ENCODE peak calls at places on chromosomes 12 and 14, in nine cellular contexts. W is A549; P is endodermal cell; O is CD8-positive, alpha-beta T cell; H is fibroblast of villous mesenchyme; G is tibial artery; Y is ovary; R is left ventricle myocardium inferior; I is cardiac fibroblast. B is an unnamed sample.

GRCh38 chr14:51823706-51824105 is 36.7 kb upstream of the GNG2 start:
- DNase-seq in W (no peak), P (no peak), O (no peak), H (peak; percentile 66), G (no peak), Y (no peak), R (no peak), I (no peak), B (no peak)

GRCh38 chr12:100539209-100539608 is 34.3 kb upstream of the GAS2L3 start:
- DNase-seq in W (no peak), P (peak; percentile 90), O (no peak), H (peak; percentile 36), G (no peak), Y (no peak), R (no peak), I (peak; percentile 45), B (peak; percentile 19)

GRCh38 chr12:91441236-91441635 is 258.6 kb upstream of the DCN start:
- DNase-seq in W (no peak), P (no peak), O (no peak), H (no peak), G (no peak), Y (no peak), R (no peak), I (no peak), B (no peak)

GRCh38 chr12:112852810-112853209 is 54.0 kb upstream of the OAS1 start:
- DNase-seq in W (no peak), P (no peak), O (no peak), H (no peak), G (no peak), Y (no peak), R (no peak), I (no peak), B (no peak)

GRCh38 chr12:119672194-119672593 is 4.3 kb downstream of the PRKAB1 start:
- DNase-seq in W (no peak), P (no peak), O (no peak), H (no peak), G (no peak), Y (no peak), R (no peak), I (no peak), B (no peak)

GRCh38 chr12:53048780-53049401 is 974 bp upstream of the TNS2 start:
- DNase-seq in W (no peak), P (peak; percentile 93), O (no peak), H (peak; percentile 83), G (peak; percentile 85), Y (peak; percentile 88), R (peak; percentile 86), I (peak; percentile 91), B (peak; percentile 53)

GRCh38 chr12:126248871-126249403 is 1183.7 kb downstream of the AACS start:
- DNase-seq in W (no peak), P (no peak), O (no peak), H (no peak), G (no peak), Y (no peak), R (no peak), I (peak; percentile 0), B (no peak)

GRCh38 chr14:54730156-54730961 is 163.4 kb downstream of the SAMD4A start:
- DNase-seq in W (no peak), P (no peak), O (no peak), H (peak; percentile 96), G (no peak), Y (no peak), R (no peak), I (peak; percentile 61), B (peak; percentile 98)

GRCh38 chr12:10716704-10717315 is 6.3 kb downstream of the YBX3 start:
- DNase-seq in W (peak; percentile 51), P (peak; percentile 87), O (no peak), H (peak; percentile 98), G (peak; percentile 92), Y (peak; percentile 88), R (peak; percentile 78), I (peak; percentile 93), B (peak; percentile 87)

GRCh38 chr14:81132492-81132891 is 88.3 kb downstream of the GTF2A1 start:
- DNase-seq in W (no peak), P (no peak), O (no peak), H (no peak), G (no peak), Y (no peak), R (no peak), I (no peak), B (no peak)

GRCh38 chr12:131542351-131542750 is 168.5 kb upstream of the SFSWAP start:
- DNase-seq in W (no peak), P (no peak), O (no peak), H (no peak), G (no peak), Y (no peak), R (no peak), I (no peak), B (no peak)

GRCh38 chr12:24396266-24396665 is 446.8 kb upstream of the SOX5 start:
- DNase-seq in W (no peak), P (peak; percentile 58), O (no peak), H (no peak), G (no peak), Y (no peak), R (no peak), I (no peak), B (no peak)

GRCh38 chr14:61282746-61283145 is 1.6 kb upstream of the TMEM30B start:
- DNase-seq in W (no peak), P (no peak), O (no peak), H (no peak), G (no peak), Y (no peak), R (no peak), I (no peak), B (no peak)

GRCh38 chr14:61280526-61281185 is 482 bp downstream of the TMEM30B start:
- DNase-seq in W (peak; percentile 68), P (peak; percentile 85), O (peak; percentile 75), H (peak; percentile 10), G (peak; percentile 54), Y (peak; percentile 50), R (peak; percentile 62), I (peak; percentile 16), B (peak; percentile 16)

GRCh38 chr14:61281186-61281676 is at the start of gene TMEM30B:
- DNase-seq in W (no peak), P (peak; percentile 96), O (peak; percentile 17), H (no peak), G (no peak), Y (no peak), R (no peak), I (no peak), B (no peak)

GRCh38 chr14:61280092-61280525 is 1.0 kb downstream of the TMEM30B start:
- DNase-seq in W (no peak), P (peak; percentile 73), O (peak; percentile 34), H (no peak), G (peak; percentile 23), Y (peak; percentile 19), R (peak; percentile 21), I (no peak), B (no peak)

GRCh38 chr14:61281911-61282310 is 773 bp upstream of the TMEM30B start:
- DNase-seq in W (no peak), P (no peak), O (no peak), H (no peak), G (peak; percentile 51), Y (no peak), R (no peak), I (no peak), B (peak; percentile 39)
- H3K4me3 ChIP-seq in W (no peak overlapping the region), P (no peak overlapping the region), O (no peak overlapping the region), H (no peak overlapping the region), G (peak overlapping the region; percentile 72), Y (no peak overlapping the region), R (peak overlapping the region; percentile 73), I (no peak overlapping the region), B (no peak overlapping the region)

GRCh38 chr12:3303410-3304136 is 187.4 kb upstream of the PRMT8 start:
- DNase-seq in W (no peak), P (peak; percentile 90), O (no peak), H (no peak), G (no peak), Y (no peak), R (no peak), I (no peak), B (no peak)
- TF ChIP-seq CTCF in W (no peak), P (peak; percentile 79), O (no peak), H (no peak), G (no peak), Y (no peak), R (no peak), I (peak; percentile 23), B (no peak)

GRCh38 chr14:24146622-24146977 is 190 bp upstream of the PSME2 start:
- DNase-seq in W (peak; percentile 98), P (peak; percentile 99), O (peak; percentile 75), H (peak; percentile 98), G (peak; percentile 96), Y (peak; percentile 91), R (peak; percentile 93), I (peak; percentile 99), B (peak; percentile 94)

GRCh38 chr14:24144451-24144850 is 2.0 kb downstream of the PSME2 start:
- DNase-seq in W (no peak), P (no peak), O (no peak), H (no peak), G (no peak), Y (no peak), R (no peak), I (no peak), B (no peak)

GRCh38 chr14:24143511-24143910 is 2.1 kb upstream of the EMC9 start:
- DNase-seq in W (no peak), P (no peak), O (no peak), H (peak; percentile 16), G (no peak), Y (no peak), R (no peak), I (no peak), B (peak; percentile 36)

GRCh38 chr14:24145700-24146621 is at the start of gene PSME2:
- DNase-seq in W (peak; percentile 51), P (no peak), O (no peak), H (peak; percentile 12), G (no peak), Y (no peak), R (no peak), I (no peak), B (peak; percentile 53)

GRCh38 chr14:24145219-24145618 is 1.2 kb downstream of the PSME2 start:
- DNase-seq in W (no peak), P (no peak), O (no peak), H (no peak), G (no peak), Y (no peak), R (no peak), I (no peak), B (no peak)
- H3K4me3 ChIP-seq in W (peak overlapping the region; percentile 89), P (peak overlapping the region; percentile 98), O (peak overlapping the region; percentile 96), H (peak overlapping the region; percentile 87), G (no peak overlapping the region), Y (no peak overlapping the region), R (peak overlapping the region; percentile 99), I (peak overlapping the region; percentile 12), B (peak overlapping the region; percentile 97)

DNA sequence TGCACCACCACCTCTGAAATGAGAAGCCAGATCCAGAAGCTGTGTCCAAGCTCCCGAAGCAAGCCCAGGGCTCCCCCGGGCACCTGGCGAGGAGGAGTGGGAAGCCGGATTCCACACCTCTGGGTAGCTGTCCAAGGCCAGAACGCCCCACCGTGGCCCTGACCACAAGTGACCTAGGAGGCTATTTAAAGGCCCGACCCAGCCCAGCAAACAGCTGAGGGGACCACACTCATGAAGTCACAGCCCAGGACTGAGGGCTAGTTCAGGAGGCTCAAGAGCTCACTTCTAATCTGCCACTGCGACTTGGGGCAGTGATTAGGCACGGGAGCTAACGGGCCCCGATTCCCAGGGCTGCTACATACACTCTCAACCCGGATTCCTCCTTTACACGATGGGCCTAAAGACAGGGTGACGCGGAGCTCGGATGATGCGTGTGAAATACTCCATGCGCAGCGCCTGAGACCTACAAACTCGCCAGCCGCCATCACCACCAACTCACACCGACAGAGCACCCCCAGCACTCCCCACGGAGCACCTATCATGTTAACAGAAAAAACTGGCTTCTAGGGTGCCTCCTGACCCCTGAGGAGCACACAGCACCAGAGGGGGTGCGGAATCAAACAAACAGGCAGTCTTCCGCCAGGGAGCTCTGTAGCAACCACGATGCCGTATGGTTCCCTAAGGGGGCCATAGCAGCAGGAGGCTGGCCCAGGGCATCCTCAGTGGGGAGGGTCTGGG is 84.0 kb upstream of the GPR68 start:
- DNase-seq in W (no peak), P (no peak), O (no peak), H (no peak), G (no peak), Y (no peak), R (no peak), I (no peak), B (no peak)
- TF ChIP-seq CTCF in W (no peak), P (no peak), O (no peak), H (no peak), G (no peak), Y (no peak), R (no peak), I (no peak), B (no peak)

B was measured in AG10803.